ENCODE peak calls at places on chromosome 11, in ten cellular contexts. G is fibroblast of mammary gland; N is stimulated activated CD4-positive, alpha-beta T cell treated with anti-CD3 and anti-CD28 coated beads, Interleukin-4, amount 100 ng/mL, for 4 hours; X is NCI-H2029 treated with DMSO at 0.1 percent for 48 hours; M is astrocyte of the spinal cord; S is activated CD8-positive, alpha-beta T cell treated with anti-CD3 and anti-CD28 coated beads, Interleukin-2, amount 10 ng/mL, durations not matched to agents 7 days and 5 days; T is neural progenitor cell; B is GM20000; P is EH; O is psoas muscle. E is an unnamed sample.

GRCh38 chr11:10725114-10725906 is 25.7 kb upstream of the CTR9 start:
- DNase-seq in T (no peak), G (peak; percentile 92), N (no peak), S (no peak), B (no peak), M (peak; percentile 93), O (no peak), X (no peak), P (peak; percentile 87), E (peak; percentile 86)

GRCh38 chr11:60913793-60914619 is at the start of gene TMEM109:
- DNase-seq in S (peak; percentile 92), B (peak; percentile 93), O (peak; percentile 94), G (peak; percentile 83), P (peak; percentile 93), T (peak; percentile 97), X (peak; percentile 96), M (peak; percentile 91), N (peak; percentile 82), E (peak; percentile 86)

GRCh38 chr11:76665921-76666351 is 4.6 kb downstream of the LRRC32 start:
- DNase-seq in P (no peak), B (no peak), O (no peak), S (no peak), T (no peak), X (no peak), M (no peak), G (no peak), N (no peak), E (no peak)

GRCh38 chr11:71500601-71501021 is 26.5 kb upstream of the KRTAP5-7 start:
- DNase-seq in O (no peak), N (no peak), S (no peak), B (no peak), T (no peak), G (no peak), M (no peak), P (no peak), X (no peak), E (no peak)

GRCh38 chr11:125441648-125442410 is 54.2 kb downstream of the FEZ1 start:
- DNase-seq in X (no peak), N (no peak), M (no peak), T (peak; percentile 59), G (no peak), S (no peak), O (no peak), P (no peak), B (no peak), E (no peak)

GRCh38 chr11:111370902-111371578 is 8.0 kb downstream of the POU2AF1 start:
- DNase-seq in T (no peak), B (peak; percentile 33), X (no peak), M (no peak), P (no peak), O (no peak), G (no peak), N (no peak), S (no peak), E (no peak)

GRCh38 chr11:93784935-93785360 is 866 bp downstream of the MED17 start:
- DNase-seq in O (no peak), M (no peak), T (peak; percentile 23), G (no peak), S (no peak), N (no peak), B (no peak), X (no peak), P (no peak), E (no peak)

GRCh38 chr11:111634981-111635705 is 32.9 kb downstream of the SIK2 start:
- DNase-seq in T (no peak), G (peak; percentile 81), M (peak; percentile 83), S (no peak), O (no peak), B (no peak), P (peak; percentile 57), N (no peak), X (no peak), E (peak; percentile 66)

GRCh38 chr11:75118577-75118976 is 21.9 kb upstream of the OR2AT4 start:
- DNase-seq in N (no peak), G (no peak), O (no peak), M (no peak), X (no peak), S (no peak), T (no peak), P (no peak), B (no peak), E (no peak)

GRCh38 chr11:119315139-119316016 is 1.6 kb downstream of the MCAM start:
- DNase-seq in O (no peak), S (peak; percentile 62), G (no peak), M (no peak), X (peak; percentile 55), B (peak; percentile 73), T (peak; percentile 61), N (peak; percentile 49), P (peak; percentile 56), E (no peak)

GRCh38 chr11:79329561-79329960 is 111.3 kb downstream of the TENM4 start:
- DNase-seq in G (no peak), T (no peak), X (no peak), M (no peak), S (no peak), O (no peak), B (no peak), P (no peak), N (no peak), E (no peak)

GRCh38 chr11:36744375-36745168 is 146.5 kb upstream of the RAG2 start:
- DNase-seq in M (peak; percentile 60), G (peak; percentile 71), B (peak; percentile 27), P (peak; percentile 63), X (no peak), N (peak; percentile 48), S (peak; percentile 69), O (peak; percentile 76), T (peak; percentile 85), E (peak; percentile 66)

GRCh38 chr11:29962243-29962642 is 54.6 kb downstream of the KCNA4 start:
- DNase-seq in T (peak; percentile 58), M (no peak), S (no peak), N (no peak), O (no peak), P (no peak), B (no peak), X (no peak), G (peak; percentile 2), E (no peak)

GRCh38 chr11:45393334-45393733 is 107.2 kb upstream of the SYT13 start:
- DNase-seq in B (no peak), S (no peak), O (no peak), G (no peak), X (no peak), P (no peak), T (no peak), N (no peak), M (no peak), E (no peak)

GRCh38 chr11:117822031-117822521 is 2.5 kb downstream of the FXYD2 start:
- DNase-seq in T (peak; percentile 68), B (no peak), M (no peak), N (peak; percentile 59), X (no peak), S (peak; percentile 75), O (peak; percentile 65), P (no peak), G (no peak), E (no peak)

GRCh38 chr11:47905358-47906059 is 57.4 kb upstream of the NUP160 start:
- DNase-seq in S (no peak), M (peak; percentile 26), T (no peak), X (no peak), O (no peak), P (peak; percentile 77), N (no peak), B (no peak), G (no peak), E (peak; percentile 80)

GRCh38 chr11:96152623-96153022 is 190.4 kb downstream of the MAML2 start:
- DNase-seq in X (no peak), T (peak; percentile 19), B (no peak), P (no peak), M (no peak), O (no peak), N (no peak), S (no peak), G (no peak), E (no peak)

GRCh38 chr11:27876209-27876775 is 176.0 kb upstream of the BDNF start:
- DNase-seq in T (no peak), X (no peak), M (no peak), B (no peak), P (peak; percentile 57), N (no peak), S (no peak), G (no peak), O (no peak), E (no peak)

GRCh38 chr11:59615132-59615636 is 390 bp downstream of the OSBP start:
- DNase-seq in N (peak; percentile 44), O (peak; percentile 76), B (peak; percentile 47), T (no peak), P (peak; percentile 18), G (no peak), M (no peak), S (peak; percentile 77), X (peak; percentile 28), E (no peak)

GRCh38 chr11:71330349-71330748 is 78.0 kb upstream of the SHANK2 start:
- DNase-seq in P (no peak), X (no peak), M (no peak), S (no peak), B (no peak), N (no peak), O (no peak), G (no peak), T (no peak), E (no peak)

GRCh38 chr11:86888164-86888977 is 66.8 kb downstream of the FZD4 start:
- DNase-seq in M (peak; percentile 65), T (no peak), X (no peak), B (no peak), S (no peak), N (no peak), O (no peak), G (peak; percentile 29), P (peak; percentile 78), E (peak; percentile 79)

GRCh38 chr11:102572537-102573220 is 42.1 kb upstream of the MMP7 start:
- DNase-seq in G (peak; percentile 14), P (no peak), O (no peak), X (no peak), S (no peak), T (no peak), N (no peak), B (no peak), M (no peak), E (peak; percentile 7)

GRCh38 chr11:36109850-36110606 is 166.2 kb downstream of the LDLRAD3 start:
- DNase-seq in B (peak; percentile 14), N (no peak), P (peak; percentile 9), X (no peak), G (no peak), O (no peak), S (no peak), M (peak; percentile 18), T (peak; percentile 93), E (no peak)

GRCh38 chr11:110290591-110291334 is 5.7 kb downstream of the RDX start:
- DNase-seq in M (no peak), B (no peak), X (no peak), G (no peak), T (no peak), O (no peak), S (no peak), P (no peak), N (no peak), E (no peak)

GRCh38 chr11:85540635-85541034 is 86.5 kb downstream of the DLG2 start:
- DNase-seq in S (no peak), N (no peak), M (no peak), B (no peak), P (no peak), X (no peak), T (peak; percentile 30), G (peak; percentile 1), O (peak; percentile 49), E (no peak)

GRCh38 chr11:12111482-12112149 is 1.2 kb downstream of the MICAL2 start:
- DNase-seq in N (no peak), T (peak; percentile 24), X (no peak), O (no peak), P (no peak), M (peak; percentile 37), S (no peak), B (no peak), G (no peak), E (peak; percentile 46)

GRCh38 chr11:60946601-60947265 is 5.2 kb downstream of the SLC15A3 start:
- DNase-seq in T (no peak), N (no peak), O (no peak), S (no peak), B (no peak), M (no peak), P (no peak), G (no peak), X (no peak), E (no peak)

GRCh38 chr11:62340269-62340901 is 3.1 kb downstream of the ASRGL1 start:
- DNase-seq in B (peak; percentile 56), P (peak; percentile 53), S (peak; percentile 72), T (peak; percentile 63), O (peak; percentile 55), G (peak; percentile 53), M (peak; percentile 47), N (peak; percentile 39), X (no peak), E (peak; percentile 45)

E was measured in IMR-90.